ENCODE peak calls at places on chromosomes 1 and 21, in seven cellular contexts. Y is mucosa of descending colon, A is AG10803, C is tibial nerve, W is spleen, O is upper lobe of right lung, M is IMR-90. H is an unnamed sample.

GRCh38 chr1:245858022-245858421 is 649.1 kb downstream of the SMYD3 start:
- DNase-seq in Y (no peak), C (no peak), W (no peak), O (no peak), M (no peak), A (no peak), H (no peak)

GRCh38 chr1:246608616-246609376 is 42.5 kb downstream of the CNST start:
- DNase-seq in C (peak), M (peak), A (peak), W (no peak), Y (peak), O (peak), H (peak)

GRCh38 chr1:208239518-208240381 is 4.4 kb downstream of the PLXNA2 start:
- DNase-seq in C (no peak), M (no peak), W (no peak), A (no peak), O (no peak), Y (peak), H (no peak)

GRCh38 chr1:168373869-168374268 is 93.2 kb downstream of the TBX19 start:
- DNase-seq in A (no peak), Y (no peak), M (no peak), O (no peak), C (no peak), W (no peak), H (peak)

GRCh38 chr1:160565568-160565967 is 13.7 kb downstream of the CD84 start:
- DNase-seq in O (no peak), W (no peak), A (no peak), M (no peak), C (no peak), Y (no peak), H (no peak)

GRCh38 chr1:87151500-87152421 is 176.9 kb upstream of the LMO4 start:
- DNase-seq in M (peak), Y (peak), A (peak), C (peak), W (peak), O (peak), H (peak)

GRCh38 chr1:208106218-208106617 is 138.0 kb downstream of the PLXNA2 start:
- DNase-seq in Y (no peak), A (no peak), W (no peak), C (no peak), O (no peak), M (no peak), H (no peak)

GRCh38 chr1:67739361-67739760 is 54.4 kb downstream of the GADD45A start:
- DNase-seq in Y (no peak), A (no peak), C (no peak), O (no peak), M (no peak), W (no peak), H (no peak)

GRCh38 chr1:188359315-188359714 is 1530.6 kb downstream of the PLA2G4A start:
- DNase-seq in W (no peak), M (no peak), C (no peak), A (no peak), Y (no peak), O (no peak), H (no peak)

GRCh38 chr1:48761986-48762385 is 14.7 kb downstream of the BEND5 start:
- DNase-seq in W (no peak), Y (no peak), C (no peak), A (peak), M (peak), O (no peak), H (peak)

GRCh38 chr1:28917757-28918118 is 3.4 kb downstream of the EPB41 start:
- DNase-seq in C (no peak), Y (no peak), M (no peak), W (no peak), O (no peak), A (no peak), H (no peak)

GRCh38 chr1:53899206-53899628 is 5.2 kb downstream of the DIO1 start:
- DNase-seq in W (no peak), C (no peak), Y (no peak), A (peak), M (peak), O (no peak), H (peak)

GRCh38 chr1:94617139-94617805 is 75.7 kb upstream of the F3 start:
- DNase-seq in C (no peak), Y (no peak), O (no peak), M (peak), A (peak), W (no peak), H (no peak)

GRCh38 chr1:18643154-18644012 is 12.7 kb downstream of the PAX7 start:
- DNase-seq in C (no peak), O (no peak), M (no peak), Y (no peak), W (no peak), A (no peak), H (no peak)

GRCh38 chr1:6343506-6344405 is 49.8 kb downstream of the ACOT7 start:
- DNase-seq in A (peak), O (peak), W (no peak), C (peak), M (peak), Y (peak), H (peak)

GRCh38 chr21:27476696-27477095 is 509.8 kb upstream of the ADAMTS5 start:
- DNase-seq in C (no peak), A (peak), Y (no peak), W (no peak), M (peak), O (no peak), H (peak)

GRCh38 chr1:27097484-27097917 is 57.4 kb downstream of the SLC9A1 start:
- DNase-seq in A (peak), O (peak), C (peak), Y (peak), M (peak), W (peak), H (peak)

GRCh38 chr1:184753608-184754478 is 815 bp downstream of the EDEM3 start:
- DNase-seq in A (peak), Y (peak), M (peak), W (peak), C (peak), O (peak), H (peak)

GRCh38 chr1:159170639-159171038 is 776 bp upstream of the CADM3 start:
- DNase-seq in O (no peak), A (no peak), W (no peak), C (no peak), M (no peak), Y (no peak), H (no peak)

GRCh38 chr1:226731257-226731893 is 7.7 kb downstream of the ITPKB start:
- DNase-seq in A (no peak), Y (no peak), M (no peak), C (no peak), W (no peak), O (no peak), H (no peak)

GRCh38 chr1:211589782-211590721 is 11.1 kb upstream of the SLC30A1 start:
- DNase-seq in W (peak), M (peak), O (peak), A (peak), C (peak), Y (peak), H (peak)

GRCh38 chr1:37556712-37557196 is at the start of gene DNALI1:
- DNase-seq in W (peak), O (peak), C (peak), A (peak), M (peak), Y (peak), H (peak)

GRCh38 chr1:15345711-15346355 is 63.9 kb upstream of the EFHD2 start:
- DNase-seq in W (peak), Y (peak), O (peak), A (no peak), M (no peak), C (no peak), H (no peak)

GRCh38 chr1:53544731-53545515 is 85.7 kb downstream of the DMRTB1 start:
- DNase-seq in A (no peak), M (no peak), C (no peak), W (peak), O (peak), Y (peak), H (no peak)

GRCh38 chr1:85449356-85449755 is 15.6 kb downstream of the DDAH1 start:
- DNase-seq in Y (no peak), A (no peak), W (no peak), C (no peak), O (no peak), M (no peak), H (no peak)

GRCh38 chr1:225712391-225712790 is 59.5 kb upstream of the ENAH start:
- DNase-seq in O (no peak), W (no peak), M (no peak), C (no peak), A (peak), Y (no peak), H (peak)

GRCh38 chr1:167797005-167797404 is 75.2 kb downstream of the MPZL1 start:
- DNase-seq in W (no peak), Y (no peak), O (peak), C (peak), M (peak), A (peak), H (peak)

GRCh38 chr1:151701515-151701914 is 15.1 kb downstream of the CELF3 start:
- DNase-seq in A (no peak), O (no peak), Y (no peak), C (no peak), W (no peak), M (no peak), H (no peak)

GRCh38 chr21:39630827-39631226 is 18.1 kb downstream of the B3GALT5 start:
- DNase-seq in A (peak), O (no peak), C (no peak), M (peak), Y (no peak), W (no peak), H (no peak)

GRCh38 chr1:66251521-66251920 is 282.4 kb upstream of the SGIP1 start:
- DNase-seq in Y (no peak), O (no peak), C (no peak), W (no peak), M (no peak), A (no peak), H (peak)

GRCh38 chr1:230707732-230708630 is 5.9 kb downstream of the AGT start:
- DNase-seq in O (no peak), C (no peak), M (no peak), A (no peak), W (no peak), Y (no peak), H (no peak)

GRCh38 chr1:57987507-57987906 is 559.0 kb downstream of the OMA1 start:
- DNase-seq in C (no peak), M (no peak), A (no peak), Y (no peak), W (no peak), O (no peak), H (no peak)

GRCh38 chr21:35559128-35559831 is 501.0 kb downstream of the SETD4 start:
- DNase-seq in A (peak), C (no peak), M (peak), W (no peak), O (no peak), Y (no peak), H (peak)

GRCh38 chr1:100866041-100866900 is 28.4 kb downstream of the EXTL2 start:
- DNase-seq in M (peak), A (peak), O (no peak), Y (no peak), C (no peak), W (no peak), H (peak)

GRCh38 chr1:76068542-76068941 is 6.0 kb upstream of the ST6GALNAC3 start:
- DNase-seq in W (no peak), C (no peak), A (no peak), O (no peak), Y (no peak), M (peak), H (peak)

GRCh38 chr1:94050263-94050662 is 70.7 kb downstream of the ABCA4 start:
- DNase-seq in O (no peak), Y (no peak), A (peak), W (no peak), M (peak), C (no peak), H (no peak)

GRCh38 chr1:34019741-34020552 is 145.1 kb downstream of the CSMD2 start:
- DNase-seq in O (no peak), M (no peak), A (no peak), C (no peak), W (no peak), Y (no peak), H (no peak)

GRCh38 chr1:34013136-34013535 is 149.3 kb downstream of the HMGB4 start:
- DNase-seq in O (no peak), W (no peak), M (no peak), Y (no peak), C (no peak), A (no peak), H (no peak)

GRCh38 chr1:34009340-34009975 is 145.6 kb downstream of the HMGB4 start:
- DNase-seq in Y (no peak), M (no peak), C (no peak), O (no peak), A (peak), W (no peak), H (no peak)

DNA sequence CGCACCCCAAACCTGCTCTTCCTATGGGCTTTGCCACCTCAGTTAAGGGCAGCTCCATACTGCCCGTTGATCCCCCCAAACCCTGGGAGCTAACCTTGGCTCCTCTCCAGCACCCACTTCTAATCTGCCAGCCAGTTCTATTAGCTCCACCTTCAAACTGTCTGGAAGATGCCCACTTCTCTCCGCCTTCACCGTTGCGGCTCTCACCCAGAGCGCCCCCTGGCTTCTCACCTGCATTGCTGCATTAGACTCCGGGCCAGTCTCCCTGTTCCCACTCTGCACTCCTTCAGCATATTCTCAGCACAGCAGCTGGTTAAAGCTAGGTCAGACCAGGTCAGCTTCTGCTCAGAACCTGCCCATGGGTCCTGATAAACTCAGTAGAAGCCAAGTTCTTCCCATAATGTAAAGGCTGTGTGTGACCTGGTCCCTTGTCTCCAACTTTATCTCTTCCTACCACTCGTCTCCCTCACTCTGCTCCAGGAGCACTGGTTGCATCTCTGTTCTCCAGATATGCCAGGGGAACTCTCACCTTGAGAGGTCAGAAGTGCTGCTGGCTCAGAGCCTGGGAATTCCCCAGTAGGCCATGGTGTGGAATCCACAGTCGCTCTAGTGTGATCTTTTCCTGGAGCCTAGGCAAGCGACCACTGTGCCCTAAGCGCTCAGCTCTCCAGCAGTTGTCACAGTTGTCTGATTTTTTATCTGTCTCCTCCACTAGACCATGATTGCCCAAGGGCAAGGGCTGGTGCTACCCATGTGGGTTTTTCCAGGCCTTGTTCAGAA is 150.3 kb downstream of the HMGB4 start:
- DNase-seq in Y (no peak), W (no peak), C (no peak), O (peak), M (no peak), A (peak), H (peak)
- TF ChIP-seq CTCF in Y (peak), W (peak), C (no peak), O (peak), M (no peak), A (peak), H (peak)

GRCh38 chr1:4656533-4657140 is 2.2 kb downstream of the AJAP1 start:
- DNase-seq in Y (no peak), W (no peak), M (no peak), C (no peak), O (peak), A (no peak), H (no peak)

GRCh38 chr1:4657244-4657789 is 2.9 kb downstream of the AJAP1 start:
- DNase-seq in M (no peak), W (no peak), C (no peak), Y (no peak), O (peak), A (no peak), H (no peak)

GRCh38 chr1:4658643-4659042 is 4.2 kb downstream of the AJAP1 start:
- DNase-seq in M (no peak), O (peak), Y (no peak), A (no peak), W (no peak), C (no peak), H (no peak)

GRCh38 chr1:4659247-4659646 is 4.8 kb downstream of the AJAP1 start:
- DNase-seq in C (no peak), M (no peak), Y (no peak), O (peak), A (no peak), W (no peak), H (no peak)

GRCh38 chr1:4657920-4658585 is 3.6 kb downstream of the AJAP1 start:
- DNase-seq in W (no peak), M (no peak), Y (no peak), O (peak), C (no peak), A (no peak), H (no peak)
- H3K4me3 ChIP-seq in W (no peak), M (no peak), Y (no peak), O (no peak), C (no peak), A (no peak), H (no peak)

GRCh38 chr1:20190256-20190655 is 3.9 kb upstream of the PLA2G2C start:
- DNase-seq in Y (no peak), O (no peak), M (no peak), W (no peak), C (no peak), A (no peak), H (no peak)
- TF ChIP-seq CTCF in Y (no peak), O (no peak), M (no peak), W (no peak), C (no peak), A (no peak), H (no peak)

GRCh38 chr21:43701936-43702784 is 16.8 kb upstream of the PDXK start:
- DNase-seq in W (peak), A (no peak), M (no peak), Y (peak), C (no peak), O (no peak), H (no peak)

GRCh38 chr21:43702785-43703067 is 16.2 kb upstream of the PDXK start:
- DNase-seq in C (no peak), O (no peak), Y (no peak), A (peak), M (no peak), W (no peak), H (no peak)

GRCh38 chr21:43699933-43700599 is 18.9 kb upstream of the PDXK start:
- DNase-seq in Y (peak), C (no peak), W (peak), A (no peak), M (no peak), O (no peak), H (no peak)

GRCh38 chr21:43707462-43707861 is 11.5 kb upstream of the PDXK start:
- DNase-seq in C (no peak), Y (peak), O (no peak), W (no peak), M (no peak), A (no peak), H (no peak)

DNA sequence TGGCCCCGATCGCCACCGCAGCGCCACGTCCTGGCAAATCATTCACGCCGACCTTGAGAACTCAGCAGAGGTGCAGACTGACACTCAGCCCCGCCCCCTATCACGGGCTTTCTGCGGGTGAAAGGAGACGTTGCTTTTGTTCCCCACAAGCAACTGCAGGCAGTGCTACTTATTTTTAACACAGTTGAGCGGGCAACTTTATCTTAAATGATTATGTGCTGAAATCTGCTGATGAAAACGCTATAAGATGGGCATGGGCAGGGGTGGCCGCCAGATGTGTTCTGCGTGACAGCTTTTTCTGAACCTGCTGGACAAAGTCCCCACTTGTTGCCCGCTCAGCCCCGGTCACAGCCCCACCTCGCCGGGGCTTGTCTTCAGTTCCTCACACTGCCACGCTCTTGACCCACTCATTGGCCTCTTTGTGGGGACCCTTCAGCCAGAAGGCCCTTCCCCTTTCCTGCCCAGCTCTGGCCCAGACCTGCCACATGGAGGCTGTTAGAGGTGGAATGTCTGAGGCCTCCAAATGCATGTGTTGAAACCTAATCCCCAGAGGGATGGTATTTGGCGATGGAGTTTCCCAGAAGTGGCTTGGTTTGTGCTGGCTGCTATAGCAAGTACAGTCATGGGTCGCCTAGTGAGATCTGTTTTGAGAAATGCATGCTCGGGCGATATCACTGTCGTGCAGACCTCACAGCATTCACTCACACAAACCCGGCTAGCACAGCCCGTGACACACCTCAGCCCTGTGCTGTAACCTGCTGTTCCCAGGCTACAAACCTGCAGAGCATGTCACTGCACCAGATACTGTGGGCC is 15.7 kb upstream of the PDXK start:
- DNase-seq in Y (peak), M (peak), A (peak), O (no peak), W (peak), C (no peak), H (peak)
- H3K4me3 ChIP-seq in Y (no peak), M (no peak), A (no peak), O (no peak), W (no peak), C (no peak), H (no peak)

DNA sequence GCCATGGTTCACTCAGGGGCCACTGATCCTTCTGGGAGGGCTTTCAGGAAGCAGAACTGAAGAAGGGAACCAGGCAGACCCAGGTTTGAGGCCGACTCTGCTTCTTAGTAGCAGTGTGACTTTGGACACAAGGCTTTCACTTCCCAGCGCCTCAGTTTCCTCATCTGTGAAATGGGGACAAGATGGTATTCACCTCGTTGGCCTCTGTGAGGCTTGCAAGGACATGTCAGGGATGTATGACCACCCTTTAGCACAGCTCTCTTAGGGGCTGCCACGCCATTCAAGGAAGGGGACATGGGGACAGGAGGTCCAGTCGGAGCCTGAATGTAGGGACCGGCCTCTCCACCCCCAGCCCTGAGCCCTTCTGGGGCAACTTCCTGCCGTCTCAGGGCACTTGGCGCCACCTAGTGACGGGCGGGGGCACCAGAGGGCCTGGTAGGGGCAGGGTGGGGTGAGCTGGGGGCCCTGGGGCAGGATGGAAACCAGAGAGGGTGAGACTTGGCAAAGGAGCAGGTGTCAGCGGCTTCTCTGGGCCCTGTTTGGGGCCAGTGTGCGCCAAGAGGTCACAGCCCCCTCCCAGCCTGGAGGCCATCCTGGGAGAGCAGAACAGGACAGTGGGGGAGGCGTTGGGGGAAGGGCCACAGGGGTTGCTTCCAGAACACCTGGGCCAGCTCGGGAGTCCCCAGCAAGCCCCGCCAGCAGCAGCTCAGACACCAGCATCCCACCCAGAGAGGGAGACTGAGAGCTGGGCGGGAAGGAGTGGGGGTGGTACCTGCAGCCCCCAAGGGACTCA is 102.6 kb upstream of the TARDBP start:
- DNase-seq in C (no peak), M (no peak), W (peak), A (no peak), O (peak), Y (peak), H (no peak)
- TF ChIP-seq CTCF in C (peak), M (peak), W (peak), A (peak), O (peak), Y (peak), H (peak)

GRCh38 chr1:206002160-206002559 is 1.0 kb downstream of the RAB7B start:
- DNase-seq in A (no peak), M (no peak), Y (no peak), O (no peak), W (no peak), C (no peak), H (no peak)
- H3K4me3 ChIP-seq in A (peak), M (no peak), Y (no peak), O (peak), W (no peak), C (no peak), H (no peak)